ENCODE peak calls at places on chromosomes 5 and 9, in seven cellular contexts. One of them, this sample, is unnamed.

GRCh38 chr5:148091991-148092964 is 28.5 kb downstream of the SPINK5 start:
- DNase-seq in transverse colon: no peak
- DNase-seq in A549: no peak
- DNase-seq in stomach: no peak
- DNase-seq in esophagus muscularis mucosa: no peak
- DNase-seq in SK-N-SH: no peak
- DNase-seq in ovary: no peak
- DNase-seq in this sample: no peak

GRCh38 chr5:16540421-16540820 is 74.8 kb upstream of the ZNF622 start:
- DNase-seq in transverse colon: no peak
- DNase-seq in SK-N-SH: no peak
- DNase-seq in A549: no peak
- DNase-seq in stomach: no peak
- DNase-seq in ovary: no peak
- DNase-seq in esophagus muscularis mucosa: no peak
- DNase-seq in this sample: no peak

GRCh38 chr5:158203256-158203655 is 344.3 kb upstream of the CLINT1 start:
- DNase-seq in ovary: no peak
- DNase-seq in transverse colon: no peak
- DNase-seq in SK-N-SH: no peak
- DNase-seq in stomach: no peak
- DNase-seq in A549: no peak
- DNase-seq in esophagus muscularis mucosa: no peak
- DNase-seq in this sample: no peak

GRCh38 chr5:173612948-173613347 is 3.5 kb downstream of the BOD1 start:
- DNase-seq in esophagus muscularis mucosa: no peak
- DNase-seq in SK-N-SH: no peak
- DNase-seq in A549: no peak
- DNase-seq in transverse colon: no peak
- DNase-seq in stomach: no peak
- DNase-seq in ovary: no peak
- DNase-seq in this sample: no peak

GRCh38 chr5:138789771-138790242 is 36.6 kb downstream of the CTNNA1 start:
- DNase-seq in esophagus muscularis mucosa: no peak
- DNase-seq in transverse colon: no peak
- DNase-seq in A549: peak
- DNase-seq in stomach: no peak
- DNase-seq in SK-N-SH: peak
- DNase-seq in ovary: no peak
- DNase-seq in this sample: no peak

GRCh38 chr5:74075496-74075895 is 449.5 kb downstream of the ARHGEF28 start:
- DNase-seq in esophagus muscularis mucosa: no peak
- DNase-seq in A549: no peak
- DNase-seq in stomach: no peak
- DNase-seq in transverse colon: no peak
- DNase-seq in ovary: no peak
- DNase-seq in SK-N-SH: no peak
- DNase-seq in this sample: no peak

GRCh38 chr9:87711857-87712800 is 13.8 kb upstream of the CTSL start:
- DNase-seq in SK-N-SH: peak
- DNase-seq in A549: peak
- DNase-seq in stomach: no peak
- DNase-seq in ovary: no peak
- DNase-seq in transverse colon: no peak
- DNase-seq in esophagus muscularis mucosa: no peak
- DNase-seq in this sample: no peak

GRCh38 chr5:77620404-77620803 is 18.1 kb downstream of the OTP start:
- DNase-seq in A549: peak
- DNase-seq in stomach: no peak
- DNase-seq in transverse colon: no peak
- DNase-seq in SK-N-SH: no peak
- DNase-seq in esophagus muscularis mucosa: no peak
- DNase-seq in ovary: no peak
- DNase-seq in this sample: no peak

GRCh38 chr9:112387115-112387514 is 7.2 kb downstream of the HSDL2 start:
- DNase-seq in esophagus muscularis mucosa: no peak
- DNase-seq in stomach: no peak
- DNase-seq in transverse colon: no peak
- DNase-seq in A549: no peak
- DNase-seq in SK-N-SH: no peak
- DNase-seq in ovary: no peak
- DNase-seq in this sample: no peak

GRCh38 chr5:131200560-131200959 is 29.8 kb downstream of the LYRM7 start:
- DNase-seq in SK-N-SH: no peak
- DNase-seq in stomach: no peak
- DNase-seq in esophagus muscularis mucosa: no peak
- DNase-seq in ovary: no peak
- DNase-seq in A549: no peak
- DNase-seq in transverse colon: no peak
- DNase-seq in this sample: no peak

GRCh38 chr9:127741831-127742434 is 6.8 kb upstream of the TOR2A start:
- DNase-seq in ovary: peak
- DNase-seq in esophagus muscularis mucosa: no peak
- DNase-seq in transverse colon: peak
- DNase-seq in stomach: peak
- DNase-seq in A549: peak
- DNase-seq in SK-N-SH: peak
- DNase-seq in this sample: no peak

GRCh38 chr9:97502984-97503861 is 1.8 kb downstream of the TMOD1 start:
- DNase-seq in esophagus muscularis mucosa: no peak
- DNase-seq in SK-N-SH: peak
- DNase-seq in ovary: no peak
- DNase-seq in transverse colon: no peak
- DNase-seq in stomach: no peak
- DNase-seq in A549: no peak
- DNase-seq in this sample: no peak

GRCh38 chr9:97505845-97506244 is 4.4 kb downstream of the TMOD1 start:
- DNase-seq in transverse colon: no peak
- DNase-seq in esophagus muscularis mucosa: peak
- DNase-seq in stomach: no peak
- DNase-seq in A549: no peak
- DNase-seq in ovary: no peak
- DNase-seq in SK-N-SH: no peak
- DNase-seq in this sample: no peak

GRCh38 chr9:97506264-97506663 is 4.8 kb downstream of the TMOD1 start:
- DNase-seq in transverse colon: no peak
- DNase-seq in stomach: no peak
- DNase-seq in esophagus muscularis mucosa: peak
- DNase-seq in SK-N-SH: no peak
- DNase-seq in ovary: no peak
- DNase-seq in A549: no peak
- DNase-seq in this sample: no peak

GRCh38 chr9:97503862-97504210 is 2.4 kb downstream of the TMOD1 start:
- DNase-seq in ovary: no peak
- DNase-seq in A549: no peak
- DNase-seq in transverse colon: no peak
- DNase-seq in stomach: no peak
- DNase-seq in esophagus muscularis mucosa: peak
- DNase-seq in SK-N-SH: no peak
- DNase-seq in this sample: no peak

DNA sequence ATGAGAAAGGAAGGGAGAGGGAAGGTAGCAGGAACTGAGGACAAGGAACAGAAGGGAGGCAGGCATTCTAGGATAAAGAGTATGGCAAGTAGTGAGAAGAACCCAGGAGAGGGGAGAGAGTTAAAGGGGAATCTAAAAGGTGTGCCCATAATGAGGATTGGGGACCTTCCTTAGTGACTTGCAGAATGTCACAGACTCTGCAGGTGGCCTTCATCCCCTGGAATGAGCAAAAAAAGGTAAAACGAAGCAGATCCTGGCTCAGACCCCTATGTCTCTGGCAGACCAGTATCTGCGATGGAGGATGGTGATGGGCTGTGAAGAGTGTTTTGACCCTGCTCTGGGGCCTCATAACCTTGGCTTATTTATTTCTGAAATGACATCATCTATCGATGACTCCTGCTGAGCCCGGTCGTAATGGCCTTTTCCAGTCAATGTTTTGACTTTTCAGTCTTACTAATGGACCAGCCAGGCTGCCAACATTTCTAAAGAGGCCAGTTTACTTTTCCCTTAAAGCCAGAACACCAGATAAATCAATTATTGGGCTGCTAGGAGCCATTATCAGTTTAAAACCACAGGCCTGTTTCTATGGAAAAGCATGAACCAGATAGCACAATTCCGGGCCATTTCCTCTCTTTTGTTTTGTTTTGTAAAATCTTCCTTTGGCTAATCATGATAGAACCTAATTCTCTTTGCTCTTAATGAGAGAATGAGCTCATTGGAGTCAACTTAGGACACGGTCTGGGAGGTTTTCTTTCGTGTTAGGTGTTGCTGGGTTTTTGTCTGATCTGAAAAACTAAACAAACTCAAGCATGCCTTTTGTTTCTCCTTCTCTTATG is 3.1 kb downstream of the TMOD1 start:
- DNase-seq in esophagus muscularis mucosa: peak
- DNase-seq in SK-N-SH: peak
- DNase-seq in transverse colon: no peak
- DNase-seq in ovary: no peak
- DNase-seq in A549: no peak
- DNase-seq in stomach: no peak
- DNase-seq in this sample: no peak
- TF ChIP-seq EP300 in esophagus muscularis mucosa: no peak
- TF ChIP-seq EP300 in SK-N-SH: no peak
- TF ChIP-seq EP300 in transverse colon: no peak
- TF ChIP-seq EP300 in ovary: no peak
- TF ChIP-seq EP300 in A549: no peak
- TF ChIP-seq EP300 in stomach: no peak
- TF ChIP-seq EP300 in this sample: no peak

DNA sequence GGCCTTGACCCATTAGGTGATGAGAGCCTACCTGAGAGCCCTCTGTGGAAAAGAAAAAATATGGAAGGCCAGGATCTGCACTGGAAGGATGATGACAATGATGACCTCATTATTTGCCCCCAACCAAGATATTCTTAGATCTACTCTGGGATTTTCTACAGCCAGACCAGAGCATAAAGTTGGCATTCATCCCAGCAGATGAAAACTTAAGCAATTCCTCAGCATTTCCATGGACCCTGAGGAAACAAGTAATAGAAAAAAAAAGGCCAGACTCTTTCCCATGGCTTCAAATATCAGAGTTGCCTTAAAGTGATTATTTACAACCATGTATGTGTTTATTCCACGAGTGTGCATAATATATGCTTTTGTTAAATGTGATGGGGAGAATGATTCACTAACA is 95.0 kb downstream of the ARRDC3 start:
- DNase-seq in SK-N-SH: peak
- DNase-seq in ovary: no peak
- DNase-seq in transverse colon: no peak
- DNase-seq in A549: no peak
- DNase-seq in esophagus muscularis mucosa: no peak
- DNase-seq in stomach: no peak
- DNase-seq in this sample: no peak
- H3K27ac ChIP-seq in SK-N-SH: peak
- H3K27ac ChIP-seq in ovary: no peak
- H3K27ac ChIP-seq in transverse colon: peak
- H3K27ac ChIP-seq in A549: peak
- H3K27ac ChIP-seq in esophagus muscularis mucosa: peak
- H3K27ac ChIP-seq in stomach: peak
- H3K27ac ChIP-seq in this sample: no peak

DNA sequence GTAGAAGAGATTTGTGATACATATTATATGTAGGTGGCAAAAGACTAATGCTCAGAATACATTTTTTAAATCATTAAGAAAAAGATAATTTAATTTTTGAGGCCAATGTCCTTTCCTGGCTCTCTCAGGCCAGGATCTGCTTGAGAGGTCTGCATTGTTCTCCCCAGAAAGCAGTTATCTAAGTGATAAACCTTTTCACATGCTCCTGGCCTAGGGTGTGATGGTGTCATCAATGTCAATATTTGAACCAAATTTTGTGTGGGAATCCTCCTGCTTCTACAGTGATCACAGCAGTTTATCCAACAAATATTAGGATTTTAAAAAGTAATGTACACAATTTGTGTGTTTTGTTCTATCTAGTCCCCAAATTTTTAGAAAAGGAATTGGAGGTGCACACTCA is 166.6 kb downstream of the DIRAS2 start:
- DNase-seq in esophagus muscularis mucosa: no peak
- DNase-seq in SK-N-SH: no peak
- DNase-seq in A549: no peak
- DNase-seq in transverse colon: no peak
- DNase-seq in ovary: no peak
- DNase-seq in stomach: no peak
- DNase-seq in this sample: no peak
- TF ChIP-seq EP300 in esophagus muscularis mucosa: no peak
- TF ChIP-seq EP300 in SK-N-SH: no peak
- TF ChIP-seq EP300 in A549: no peak
- TF ChIP-seq EP300 in transverse colon: no peak
- TF ChIP-seq EP300 in ovary: no peak
- TF ChIP-seq EP300 in stomach: no peak
- TF ChIP-seq EP300 in this sample: no peak

GRCh38 chr5:5314626-5315025 is 107.9 kb upstream of the ICE1 start:
- DNase-seq in esophagus muscularis mucosa: no peak
- DNase-seq in transverse colon: no peak
- DNase-seq in SK-N-SH: no peak
- DNase-seq in A549: no peak
- DNase-seq in ovary: no peak
- DNase-seq in stomach: no peak
- DNase-seq in this sample: no peak

GRCh38 chr5:5316333-5316732 is 106.1 kb upstream of the ICE1 start:
- DNase-seq in stomach: no peak
- DNase-seq in esophagus muscularis mucosa: no peak
- DNase-seq in ovary: no peak
- DNase-seq in SK-N-SH: no peak
- DNase-seq in A549: no peak
- DNase-seq in transverse colon: no peak
- DNase-seq in this sample: no peak

GRCh38 chr5:5315068-5315835 is 107.2 kb upstream of the ICE1 start:
- DNase-seq in stomach: no peak
- DNase-seq in A549: no peak
- DNase-seq in ovary: no peak
- DNase-seq in SK-N-SH: no peak
- DNase-seq in transverse colon: no peak
- DNase-seq in esophagus muscularis mucosa: no peak
- DNase-seq in this sample: no peak

GRCh38 chr5:5314166-5314565 is 108.3 kb upstream of the ICE1 start:
- DNase-seq in stomach: no peak
- DNase-seq in esophagus muscularis mucosa: no peak
- DNase-seq in SK-N-SH: no peak
- DNase-seq in A549: no peak
- DNase-seq in transverse colon: no peak
- DNase-seq in ovary: no peak
- DNase-seq in this sample: no peak

DNA sequence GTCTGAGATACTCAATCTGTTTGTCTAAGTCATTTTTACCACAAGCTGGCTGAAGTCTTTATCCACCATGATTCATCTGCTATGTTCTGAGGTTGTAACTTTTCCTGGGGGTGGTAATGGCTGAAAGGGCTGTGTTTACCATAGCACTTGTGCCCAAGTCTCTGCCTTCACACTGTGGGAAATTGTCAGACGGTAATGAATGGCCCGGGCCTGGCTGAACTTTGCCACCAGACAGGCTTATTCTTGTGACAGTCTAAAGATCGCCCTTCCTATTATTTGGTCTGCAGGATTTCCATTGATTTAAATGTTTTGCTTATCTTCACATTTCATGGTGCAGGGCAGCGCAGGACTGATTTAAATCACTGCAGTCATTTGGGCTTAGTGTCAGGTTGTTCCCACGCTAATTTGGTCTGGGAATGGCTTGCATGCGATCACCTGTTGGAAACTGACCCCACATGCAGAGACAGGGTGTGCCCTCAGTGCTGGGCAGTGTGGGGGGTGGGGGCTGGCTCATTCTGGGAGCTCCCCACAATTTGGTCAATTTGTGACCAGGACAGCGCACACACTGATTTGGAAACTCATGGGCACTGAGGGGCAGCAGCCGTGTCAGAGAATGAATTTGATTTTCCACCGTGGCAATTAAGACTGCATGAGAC is 109.3 kb upstream of the ICE1 start:
- DNase-seq in transverse colon: no peak
- DNase-seq in A549: no peak
- DNase-seq in SK-N-SH: no peak
- DNase-seq in ovary: no peak
- DNase-seq in stomach: no peak
- DNase-seq in esophagus muscularis mucosa: no peak
- DNase-seq in this sample: no peak
- H3K27ac ChIP-seq in transverse colon: no peak
- H3K27ac ChIP-seq in A549: no peak
- H3K27ac ChIP-seq in SK-N-SH: no peak
- H3K27ac ChIP-seq in ovary: no peak
- H3K27ac ChIP-seq in stomach: no peak
- H3K27ac ChIP-seq in esophagus muscularis mucosa: no peak
- H3K27ac ChIP-seq in this sample: no peak